ENCODE peak calls at places on chromosomes 13 and 19, in seven cellular contexts. N is stimulated activated CD4-positive, alpha-beta T cell treated with anti-CD3 and anti-CD28 coated beads, Interleukin-1b, Interleukin-23, amount 100 ng/mL, for 1 hour; K is NCI-H146; E is NCI-H187; Y is CD4-positive, alpha-beta T cell; G is activated effector memory CD4-positive, alpha-beta T cell treated with Interleukin-2 at 50 U/mL for 16 hours; M is cardiac fibroblast. X is an unnamed sample.

GRCh38 chr19:38264486-38265212 is at the start of gene SPINT2:
- DNase-seq in N (no peak), K (peak; percentile 97), E (no peak), Y (peak; percentile 27), G (no peak), M (no peak), X (no peak)

GRCh38 chr19:38143847-38144246 is 80.2 kb downstream of the DPF1 start:
- DNase-seq in N (no peak), K (no peak), E (no peak), Y (no peak), G (no peak), M (no peak), X (no peak)

GRCh38 chr19:47228937-47229673 is 1.9 kb downstream of the BBC3 start:
- DNase-seq in N (no peak), K (no peak), E (no peak), Y (peak; percentile 27), G (peak; percentile 25), M (peak; percentile 33), X (peak; percentile 37)

GRCh38 chr19:3374369-3375112 is 8.2 kb downstream of the NFIC start:
- DNase-seq in N (no peak), K (no peak), E (no peak), Y (no peak), G (no peak), M (peak; percentile 63), X (no peak)

GRCh38 chr19:39444598-39445257 is 654 bp upstream of the SUPT5H start:
- DNase-seq in N (no peak), K (peak; percentile 35), E (no peak), Y (no peak), G (no peak), M (no peak), X (no peak)

GRCh38 chr19:13172335-13173128 is 22.3 kb downstream of the IER2 start:
- DNase-seq in N (no peak), K (no peak), E (no peak), Y (peak; percentile 78), G (peak; percentile 79), M (peak; percentile 82), X (peak; percentile 35)

GRCh38 chr13:57629391-57629804 is 2.1 kb upstream of the PCDH17 start:
- DNase-seq in N (no peak), K (peak; percentile 53), E (no peak), Y (no peak), G (no peak), M (peak; percentile 3), X (no peak)

GRCh38 chr19:1942934-1943555 is 2.1 kb downstream of the CSNK1G2 start:
- DNase-seq in N (no peak), K (no peak), E (no peak), Y (no peak), G (no peak), M (peak; percentile 5), X (no peak)

GRCh38 chr13:57666131-57666530 is 34.6 kb downstream of the PCDH17 start:
- DNase-seq in N (no peak), K (peak; percentile 62), E (peak; percentile 35), Y (no peak), G (no peak), M (no peak), X (no peak)

GRCh38 chr19:44430956-44431355 is 17.3 kb downstream of the ZNF229 start:
- DNase-seq in N (no peak), K (no peak), E (no peak), Y (no peak), G (no peak), M (no peak), X (no peak)

X was measured in activated T-helper 2 cell treated with anti-CD3 and anti-CD28 coated beads, Interferon-gamma antibody, Interleukin-2, Interleukin-4, amounts not matched to agents 10 μg/mL and 5 μg/mL and 100 μg/mL, durations not matched to agents 14 hours and 24 hours and 36 hours.